ENCODE peak calls at places on chromosomes 2 and 18, in ten cellular contexts. I is PC-3, L is cardiac muscle cell, P is GM23248, W is DND-41, G is astrocyte, K is neural progenitor cell, U is neuronal stem cell, T is PC-9, Z is GM23338. N is an unnamed sample. For H3K4me1 and H3K36me3, the result is how much of the 10 kb centered on the place peaks cover.

GRCh38 chr18:49597152-49597551 is 35.3 kb downstream of the LIPG start:
- DNase-seq in I (no peak), T (no peak), K (peak), L (no peak), P (no peak), Z (peak), U (no peak), W (no peak), G (no peak), N (no peak)

GRCh38 chr18:711693-712400 is 583 bp downstream of the ENOSF1 start:
- DNase-seq in W (peak), K (peak), G (peak), Z (peak), T (peak), L (peak), I (peak), P (peak), U (peak), N (no peak)

GRCh38 chr2:202718614-202719013 is 83.8 kb downstream of the FAM117B start:
- DNase-seq in P (peak), T (no peak), L (peak), I (peak), W (no peak), Z (no peak), U (no peak), K (no peak), G (peak), N (no peak)

GRCh38 chr2:5981241-5982055 is 289.3 kb downstream of the SOX11 start:
- DNase-seq in U (peak), T (no peak), Z (peak), I (no peak), K (peak), G (peak), L (no peak), W (no peak), P (peak), N (no peak)

GRCh38 chr2:47688561-47688960 is 94.4 kb upstream of the MSH6 start:
- DNase-seq in G (peak), T (peak), W (peak), U (no peak), L (peak), K (no peak), Z (no peak), I (no peak), P (peak), N (no peak)

GRCh38 chr2:235762832-235763598 is 269.2 kb downstream of the AGAP1 start:
- DNase-seq in W (no peak), U (no peak), Z (no peak), P (peak), K (no peak), L (no peak), G (no peak), T (no peak), I (no peak), N (no peak)

GRCh38 chr2:200296118-200296517 is 10.4 kb upstream of the SPATS2L start:
- DNase-seq in W (no peak), P (no peak), U (no peak), I (no peak), T (no peak), G (no peak), K (no peak), L (peak), Z (no peak), N (no peak)

GRCh38 chr2:149399934-149400615 is 69.7 kb downstream of the LYPD6 start:
- DNase-seq in G (no peak), K (no peak), Z (no peak), P (no peak), T (no peak), L (no peak), I (no peak), W (no peak), U (no peak), N (no peak)

GRCh38 chr18:54734059-54734458 is 94.2 kb upstream of the RAB27B start:
- DNase-seq in T (no peak), W (no peak), I (peak), G (peak), U (no peak), K (no peak), L (peak), P (peak), Z (no peak), N (no peak)

GRCh38 chr18:44851806-44852205 is 171.1 kb downstream of the SETBP1 start:
- DNase-seq in K (peak), P (no peak), Z (no peak), W (no peak), T (no peak), L (no peak), I (no peak), U (no peak), G (no peak), N (no peak)

GRCh38 chr2:122804494-122804893 is 1049.0 kb downstream of the TSN start:
- DNase-seq in Z (no peak), P (peak), W (no peak), U (no peak), I (peak), L (no peak), G (no peak), K (no peak), T (no peak), N (no peak)

GRCh38 chr18:59990121-59990818 is 90.5 kb downstream of the PMAIP1 start:
- DNase-seq in W (no peak), L (no peak), G (peak), U (no peak), K (no peak), P (no peak), Z (no peak), T (no peak), I (peak), N (no peak)

GRCh38 chr18:48348739-48349138 is 60.4 kb downstream of the ZBTB7C start:
- DNase-seq in Z (no peak), I (no peak), K (no peak), P (no peak), L (no peak), U (no peak), T (no peak), W (no peak), G (no peak), N (no peak)

GRCh38 chr2:144115892-144116291 is 404.0 kb downstream of the ZEB2 start:
- DNase-seq in I (peak), K (no peak), L (no peak), W (no peak), U (no peak), Z (no peak), P (peak), T (no peak), G (no peak), N (no peak)

GRCh38 chr2:42663828-42664227 is 95.4 kb downstream of the MTA3 start:
- DNase-seq in Z (no peak), K (no peak), U (no peak), W (no peak), P (no peak), T (no peak), G (no peak), I (no peak), L (no peak), N (no peak)

GRCh38 chr18:13629841-13630747 is 96.3 kb downstream of the FAM210A start:
- DNase-seq in G (peak), P (peak), U (peak), I (peak), T (peak), Z (peak), L (peak), W (peak), K (peak), N (no peak)

GRCh38 chr2:57022496-57022895 is 838.7 kb downstream of the CCDC85A start:
- DNase-seq in L (peak), I (no peak), T (no peak), W (no peak), Z (no peak), K (peak), G (no peak), P (peak), U (no peak), N (no peak)

GRCh38 chr2:70956141-70956540 is 20.4 kb downstream of the ATP6V1B1 start:
- DNase-seq in K (no peak), I (no peak), P (no peak), U (no peak), L (no peak), T (no peak), G (no peak), W (no peak), Z (no peak), N (no peak)

GRCh38 chr2:122831644-122832043 is 1076.2 kb downstream of the TSN start:
- DNase-seq in I (peak), G (no peak), T (no peak), K (no peak), W (no peak), U (no peak), Z (no peak), P (peak), L (peak), N (no peak)

GRCh38 chr2:214543386-214543955 is 132.6 kb downstream of the VWC2L start:
- DNase-seq in K (no peak), P (peak), U (no peak), Z (no peak), L (no peak), I (peak), W (no peak), G (peak), T (peak), N (no peak)

GRCh38 chr2:214277880-214278279 is 133.0 kb upstream of the VWC2L start:
- DNase-seq in Z (no peak), U (no peak), I (no peak), T (no peak), L (no peak), P (no peak), K (no peak), W (no peak), G (no peak), N (no peak)

GRCh38 chr2:211367711-211368110 is 811.3 kb downstream of the CPS1 start:
- DNase-seq in Z (no peak), W (no peak), L (no peak), I (peak), U (no peak), K (no peak), P (no peak), T (no peak), G (peak), N (no peak)

GRCh38 chr2:201136889-201137321 is 20.9 kb downstream of the CFLAR start:
- DNase-seq in Z (no peak), L (no peak), I (no peak), K (no peak), T (no peak), P (no peak), W (no peak), U (no peak), G (no peak), N (no peak)

GRCh38 chr2:219218279-219219112 is at the start of gene ABCB6:
- DNase-seq in P (peak), I (peak), K (peak), Z (peak), U (peak), L (peak), T (peak), G (peak), W (no peak), N (peak)

DNA sequence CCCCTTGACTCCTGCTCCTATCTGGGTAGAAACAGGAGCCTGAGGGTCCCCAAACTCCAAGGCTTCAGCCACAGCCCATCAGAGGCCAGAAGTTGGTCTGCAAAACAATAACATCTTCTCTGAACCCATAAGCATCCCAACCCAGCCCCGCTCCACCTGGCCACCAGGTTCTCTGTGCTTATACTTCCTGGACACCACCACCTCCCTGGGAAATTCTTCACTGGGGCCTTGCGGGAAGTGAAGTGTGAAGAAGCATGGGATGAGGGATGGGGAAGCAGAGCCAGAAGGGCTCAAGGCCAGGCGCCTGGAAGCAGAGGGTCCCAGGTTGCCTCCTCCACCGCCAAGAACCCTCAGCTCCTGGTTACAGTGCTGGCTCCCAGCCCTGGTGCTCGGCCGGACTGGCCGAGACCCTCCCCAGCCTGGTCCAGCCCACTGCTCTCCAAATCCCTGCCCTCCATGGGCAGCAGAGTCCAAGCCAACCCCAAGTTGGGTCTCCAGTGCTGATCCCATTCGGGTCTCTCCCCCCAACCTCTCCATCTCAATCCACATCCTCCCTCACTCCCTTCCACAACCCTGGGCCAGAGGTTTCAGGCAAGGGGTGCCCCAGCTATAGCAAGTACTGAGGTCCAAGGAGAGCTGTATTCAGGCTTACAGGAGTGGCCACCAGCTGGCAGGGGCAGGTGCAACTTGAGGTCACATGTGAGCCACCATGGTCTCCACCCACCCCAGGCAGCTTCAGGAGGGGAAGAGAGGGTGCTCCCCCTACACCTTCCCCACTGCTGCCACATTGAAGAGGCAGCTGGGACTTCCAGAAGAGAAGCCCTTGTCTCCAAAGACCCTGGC is 60.7 kb downstream of the TNS1 start:
- DNase-seq in G (no peak), Z (no peak), L (no peak), W (no peak), I (no peak), U (no peak), T (no peak), K (no peak), P (no peak), N (no peak)
- H3K4me1 ChIP-seq in G (half or more), Z (under half), L (under half), W (under half), I (under half), U (under half), T (under half), K (under half), P (half or more), N (under half)

DNA sequence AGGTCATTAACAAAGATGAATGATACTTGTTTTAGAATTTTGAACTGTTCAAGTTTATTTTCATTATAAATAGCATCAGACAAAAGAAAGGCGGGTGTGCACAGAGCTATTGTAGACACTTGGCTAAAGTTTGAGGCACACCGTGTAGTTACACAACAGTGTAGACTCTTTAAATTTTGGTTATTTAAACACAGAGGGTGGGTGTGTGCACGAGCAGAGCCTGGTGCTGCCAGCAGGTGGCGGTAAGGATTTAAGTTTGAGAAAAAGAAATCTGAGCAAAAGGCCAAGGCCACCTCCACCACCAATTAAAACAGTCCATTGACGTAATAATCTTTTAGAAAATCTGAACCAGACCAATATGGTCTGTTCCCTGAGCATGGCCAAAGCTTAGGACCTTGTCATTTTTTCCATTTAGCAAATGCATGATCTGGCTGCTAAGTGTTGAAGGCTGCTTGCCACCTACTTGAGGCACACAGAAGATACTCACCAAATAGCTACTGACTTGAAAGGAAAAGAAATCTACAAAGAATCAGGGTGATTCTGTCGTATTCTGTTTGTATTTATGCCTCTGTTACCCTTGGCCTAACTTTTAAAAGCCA is 14.3 kb downstream of the COPS7B start:
- DNase-seq in K (peak), G (no peak), Z (peak), W (peak), T (no peak), P (peak), U (peak), L (peak), I (peak), N (no peak)
- H3K36me3 ChIP-seq in K (under half), G (under half), Z (under half), W (half or more), T (under half), P (under half), U (half or more), L (under half), I (half or more), N (half or more)

GRCh38 chr18:79399275-79400081 is 3.7 kb downstream of the NFATC1 start:
- DNase-seq in U (no peak), G (no peak), T (no peak), L (no peak), P (peak), K (no peak), W (no peak), Z (no peak), I (no peak), N (no peak)
- H3K4me1 ChIP-seq in U (under half), G (under half), T (under half), L (under half), P (under half), K (under half), W (half or more), Z (under half), I (under half), N (under half)

GRCh38 chr2:165897074-165897683 is 56.4 kb downstream of the TTC21B start:
- DNase-seq in I (no peak), L (no peak), P (no peak), Z (no peak), W (no peak), U (no peak), G (no peak), K (no peak), T (no peak), N (no peak)
- H3K36me3 ChIP-seq in I (under half), L (under half), P (under half), Z (under half), W (half or more), U (half or more), G (under half), K (under half), T (under half), N (under half)

N was measured in RWPE2.